ENCODE peak calls at places on chromosomes 13 and 19, in six cellular contexts. C is upper lobe of left lung, W is stomach, O is GM23338, T is breast epithelium, B is transverse colon. S is an unnamed sample.

GRCh38 chr13:89457977-89458376 is 1786.8 kb downstream of the SLITRK5 start:
- DNase-seq in O (no peak), W (no peak), T (no peak), C (no peak), B (no peak), S (no peak)

GRCh38 chr19:18468517-18468916 is 30.6 kb upstream of the ISYNA1 start:
- DNase-seq in T (no peak), C (peak; percentile 33), B (no peak), O (no peak), W (no peak), S (no peak)

GRCh38 chr13:111516712-111517640 is 196.5 kb downstream of the TEX29 start:
- DNase-seq in T (no peak), B (no peak), C (peak; percentile 63), W (no peak), O (no peak), S (no peak)

GRCh38 chr19:6033744-6034264 is 55.9 kb upstream of the RANBP3 start:
- DNase-seq in O (no peak), T (no peak), W (no peak), C (no peak), B (no peak), S (no peak)

GRCh38 chr13:75486146-75486545 is 4.2 kb upstream of the TBC1D4 start:
- DNase-seq in T (no peak), O (peak; percentile 19), C (no peak), B (no peak), W (no peak), S (no peak)

GRCh38 chr13:82118589-82118988 is 1763.7 kb downstream of the SLITRK1 start:
- DNase-seq in C (no peak), B (no peak), O (no peak), W (no peak), T (no peak), S (no peak)

GRCh38 chr19:41377977-41378707 is 1.8 kb downstream of the TMEM91 start:
- DNase-seq in C (no peak), B (no peak), O (peak; percentile 90), W (no peak), T (no peak), S (no peak)

GRCh38 chr19:46621191-46622117 is 3.4 kb downstream of the PTGIR start:
- DNase-seq in B (no peak), O (peak; percentile 62), W (no peak), T (no peak), C (no peak), S (no peak)

GRCh38 chr19:2500861-2501260 is 24.9 kb downstream of the GADD45B start:
- DNase-seq in O (no peak), T (no peak), C (no peak), W (no peak), B (peak; percentile 25), S (no peak)

GRCh38 chr19:7348587-7349230 is at the start of gene ARHGEF18:
- DNase-seq in W (no peak), O (no peak), T (no peak), C (peak; percentile 45), B (peak; percentile 40), S (no peak)

GRCh38 chr13:95480131-95480545 is 72.4 kb upstream of the CLDN10 start:
- DNase-seq in B (no peak), T (no peak), O (no peak), C (no peak), W (no peak), S (no peak)

GRCh38 chr13:41916173-41916954 is 44.5 kb downstream of the VWA8 start:
- DNase-seq in B (no peak), W (no peak), T (no peak), C (no peak), O (no peak), S (no peak)

GRCh38 chr13:30551194-30551593 is 66.5 kb upstream of the USPL1 start:
- DNase-seq in T (no peak), W (no peak), C (no peak), O (peak; percentile 70), B (no peak), S (no peak)

GRCh38 chr19:55452381-55453325 is 8.8 kb downstream of the ISOC2 start:
- DNase-seq in C (peak; percentile 91), T (no peak), W (peak; percentile 49), O (peak; percentile 95), B (peak; percentile 46), S (no peak)

GRCh38 chr13:24212674-24213073 is 52.2 kb downstream of the SPATA13 start:
- DNase-seq in T (peak; percentile 32), B (no peak), W (no peak), O (peak; percentile 11), C (no peak), S (no peak)

GRCh38 chr13:48317511-48317981 is 14.0 kb downstream of the RB1 start:
- DNase-seq in W (no peak), T (no peak), C (peak; percentile 66), B (no peak), O (no peak), S (no peak)

GRCh38 chr19:18292810-18293641 is 11.6 kb upstream of the JUND start:
- DNase-seq in W (peak; percentile 71), O (peak; percentile 97), B (peak; percentile 79), C (peak; percentile 94), T (peak; percentile 70), S (no peak)

GRCh38 chr19:47190167-47190727 is 40.8 kb downstream of the BBC3 start:
- DNase-seq in O (no peak), B (peak; percentile 79), W (peak; percentile 90), C (peak; percentile 47), T (peak; percentile 48), S (no peak)

GRCh38 chr13:76723551-76724232 is 162.5 kb downstream of the KCTD12 start:
- DNase-seq in W (no peak), O (peak; percentile 47), B (peak; percentile 11), C (no peak), T (no peak), S (no peak)

GRCh38 chr13:69423844-69424243 is 683.8 kb upstream of the ATXN8OS start:
- DNase-seq in W (no peak), B (no peak), T (no peak), C (no peak), O (no peak), S (no peak)

DNA sequence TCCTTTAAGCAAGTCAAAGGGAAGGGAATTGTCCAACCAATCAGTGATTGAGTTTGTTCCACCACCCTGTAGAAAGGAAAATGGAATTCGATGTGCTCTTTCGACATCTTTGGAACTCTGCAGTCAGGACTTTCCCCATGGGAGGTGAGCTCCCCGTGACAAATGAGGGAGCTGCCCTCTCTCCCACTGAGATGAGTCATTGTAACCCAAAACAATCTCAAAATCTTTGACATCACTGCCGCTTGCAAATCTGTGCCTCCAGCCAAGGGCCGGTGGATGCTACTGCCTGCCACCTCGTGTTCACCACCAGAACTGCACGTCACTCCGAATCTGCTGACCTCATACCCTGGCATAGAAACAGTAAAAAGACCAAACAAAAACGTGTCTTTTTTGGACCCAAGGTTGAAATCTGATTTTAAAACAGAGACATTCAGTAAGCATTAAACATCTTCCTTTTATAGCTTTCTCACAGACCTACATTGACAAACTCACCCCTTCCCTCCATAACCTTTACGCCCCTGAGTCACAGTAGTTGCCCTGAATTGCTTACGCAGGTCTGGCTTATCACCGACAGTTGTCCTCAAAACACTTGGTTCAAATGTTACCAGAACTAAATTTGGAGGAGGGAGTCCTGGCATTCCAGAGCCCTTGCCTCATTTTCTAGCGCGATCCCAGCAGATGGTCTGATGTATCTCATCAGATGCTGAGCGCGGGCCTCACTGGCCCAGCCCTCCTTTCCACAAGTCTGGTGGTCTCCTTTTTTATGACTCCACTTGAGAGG is 105.2 kb downstream of the COL4A2 start:
- DNase-seq in C (no peak), W (peak; percentile 74), O (peak; percentile 87), B (peak; percentile 82), T (peak; percentile 91), S (peak; percentile 99)
- TF ChIP-seq POLR2AphosphoS5 in C (no peak), W (peak; percentile 99), O (no peak), B (peak; percentile 73), T (peak; percentile 97), S (peak; percentile 99)

GRCh38 chr19:34678085-34678412 is 571 bp downstream of the ZNF302 start:
- DNase-seq in C (no peak), B (no peak), O (no peak), T (no peak), W (no peak), S (no peak)

GRCh38 chr19:34678421-34678820 is 943 bp downstream of the ZNF302 start:
- DNase-seq in T (no peak), B (no peak), W (no peak), O (no peak), C (no peak), S (no peak)

GRCh38 chr19:34676697-34677385 is at the start of gene SCGB2B2:
- DNase-seq in O (peak; percentile 68), T (no peak), B (no peak), C (no peak), W (no peak), S (no peak)

GRCh38 chr19:34675919-34676318 is 1.0 kb downstream of the SCGB2B2 start:
- DNase-seq in O (no peak), W (no peak), T (no peak), B (no peak), C (no peak), S (no peak)

DNA sequence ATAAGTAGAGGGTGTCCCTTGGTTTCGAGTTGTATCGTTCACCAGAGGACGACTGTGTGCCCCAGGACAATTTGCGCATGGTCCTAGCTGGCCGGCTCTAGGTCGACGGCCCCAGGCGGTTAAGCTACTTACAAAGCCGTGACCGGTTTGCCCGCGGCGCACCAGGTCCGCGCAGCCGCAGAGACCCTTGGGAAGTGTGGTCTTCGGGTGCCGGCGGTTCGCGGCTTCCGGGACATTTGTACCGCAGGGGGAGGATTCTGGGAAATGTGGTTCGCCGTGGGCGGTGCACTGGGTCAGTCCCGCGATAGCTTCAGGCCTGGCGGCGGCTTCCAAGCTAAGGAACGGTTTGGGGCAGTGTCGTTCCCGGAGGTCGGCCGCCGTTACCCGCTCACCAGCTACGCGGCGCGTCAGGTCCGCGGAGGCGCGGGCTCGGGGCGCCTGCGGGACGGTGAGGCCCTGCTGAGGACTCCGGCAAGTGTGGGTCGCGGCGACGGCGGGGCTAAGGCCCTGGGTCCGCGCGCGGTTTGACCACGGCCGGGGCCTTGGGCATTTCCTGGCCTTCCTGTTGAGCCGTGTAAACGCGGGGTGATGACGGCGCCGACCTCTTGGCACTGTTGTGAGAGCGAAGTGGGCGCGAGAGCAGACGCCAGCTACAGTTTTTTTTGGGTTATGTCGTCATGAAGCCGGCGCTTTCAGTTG is at the start of gene ZNF302:
- DNase-seq in O (peak; percentile 98), B (peak; percentile 97), T (peak; percentile 95), C (peak; percentile 98), W (peak; percentile 96), S (no peak)
- TF ChIP-seq POLR2AphosphoS5 in O (peak; percentile 89), B (peak; percentile 86), T (peak; percentile 90), C (peak; percentile 90), W (peak; percentile 75), S (peak; percentile 96)

GRCh38 chr13:66312312-66313087 is 917.6 kb downstream of the PCDH9 start:
- DNase-seq in T (no peak), C (no peak), O (no peak), W (peak; percentile 60), B (peak; percentile 44), S (no peak)
- TF ChIP-seq POLR2AphosphoS5 in T (no peak), C (no peak), O (no peak), W (no peak), B (no peak), S (no peak)

DNA sequence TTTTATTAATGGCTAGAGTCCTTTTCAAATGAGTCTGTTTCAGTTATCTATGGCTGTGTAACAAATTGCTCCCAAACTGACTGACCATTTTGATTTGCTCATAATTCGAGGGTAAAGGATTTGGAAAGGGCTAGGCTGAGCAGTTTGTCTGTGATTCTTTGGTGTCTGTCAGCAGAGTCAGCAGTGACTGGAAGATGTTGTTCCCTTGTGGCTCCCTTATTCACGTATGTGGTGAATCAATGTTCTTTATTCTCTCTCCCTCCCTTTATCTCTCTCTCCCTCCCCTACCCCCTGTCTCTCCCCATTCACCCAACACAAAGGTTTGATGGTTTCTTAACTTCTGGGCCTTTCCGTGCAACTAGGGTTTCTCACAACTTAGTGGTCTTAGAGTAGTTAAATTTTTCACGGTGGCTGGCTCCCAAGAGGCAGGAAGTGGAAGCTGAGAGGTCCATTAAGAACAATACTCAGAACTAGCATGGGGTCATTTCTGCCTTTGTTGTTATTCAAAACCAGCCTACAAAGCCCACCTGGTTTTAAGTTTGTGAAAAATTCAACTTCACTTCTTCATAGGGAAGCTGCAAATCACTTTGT is 772.5 kb upstream of the SLITRK1 start:
- DNase-seq in T (no peak), O (peak; percentile 92), B (no peak), C (no peak), W (no peak), S (no peak)
- TF ChIP-seq POLR2AphosphoS5 in T (no peak), O (no peak), B (no peak), C (no peak), W (no peak), S (no peak)

S was measured in vagina.